ENCODE peak calls at places on chromosome 17, in four cellular contexts. P is uterus, C is sigmoid colon, W is body of pancreas. I is an unnamed sample.

GRCh38 chr17:46783031-46783593 is 35.4 kb downstream of the WNT3 start:
- DNase-seq in P (no peak), C (no peak), W (peak; percentile 35), I (no peak)

GRCh38 chr17:61657338-61657737 is 66.3 kb upstream of the NACA2 start:
- DNase-seq in C (no peak), W (no peak), P (no peak), I (no peak)

GRCh38 chr17:42287305-42288077 is 807 bp upstream of the STAT5A start:
- DNase-seq in P (peak; percentile 53), W (peak; percentile 20), C (peak; percentile 86), I (no peak)

GRCh38 chr17:11855306-11855705 is 142.0 kb downstream of the ZNF18 start:
- DNase-seq in P (no peak), C (no peak), W (no peak), I (no peak)

GRCh38 chr17:51118330-51119195 is 2.1 kb downstream of the SPAG9 start:
- DNase-seq in P (peak; percentile 33), C (peak; percentile 75), W (peak; percentile 95), I (no peak)

GRCh38 chr17:48057626-48058025 is 9.5 kb downstream of the NFE2L1 start:
- DNase-seq in P (no peak), W (no peak), C (no peak), I (no peak)

GRCh38 chr17:39080416-39081179 is 70.8 kb downstream of the PLXDC1 start:
- DNase-seq in C (peak; percentile 76), W (peak; percentile 40), P (peak; percentile 39), I (no peak)

GRCh38 chr17:55275894-55276804 is 11.4 kb downstream of the HLF start:
- DNase-seq in P (peak; percentile 41), W (no peak), C (peak; percentile 75), I (peak; percentile 75)

GRCh38 chr17:40938981-40939380 is 1.5 kb upstream of the KRT23 start:
- DNase-seq in C (no peak), W (no peak), P (peak; percentile 36), I (no peak)

GRCh38 chr17:18319604-18320256 is 4.6 kb downstream of the SMCR8 start:
- DNase-seq in W (peak; percentile 38), C (peak; percentile 61), P (no peak), I (no peak)

GRCh38 chr17:47789611-47790520 is 31.7 kb downstream of the OSBPL7 start:
- DNase-seq in C (no peak), W (peak; percentile 61), P (no peak), I (no peak)

GRCh38 chr17:44348234-44348987 is 3.3 kb downstream of the GRN start:
- DNase-seq in W (peak; percentile 63), C (no peak), P (no peak), I (peak; percentile 65)

GRCh38 chr17:39742856-39743436 is 5.2 kb downstream of the GRB7 start:
- DNase-seq in W (no peak), P (no peak), C (no peak), I (no peak)

GRCh38 chr17:62616993-62617893 is 10.2 kb upstream of the MRC2 start:
- DNase-seq in W (no peak), C (no peak), P (no peak), I (no peak)

GRCh38 chr17:18025596-18026407 is 13.2 kb downstream of the ATPAF2 start:
- DNase-seq in P (no peak), C (peak; percentile 18), W (no peak), I (peak; percentile 89)

GRCh38 chr17:38325221-38325851 is 18.4 kb downstream of the GPR179 start:
- DNase-seq in C (no peak), W (no peak), P (no peak), I (no peak)

GRCh38 chr17:79325707-79326106 is 251.1 kb downstream of the ENGASE start:
- DNase-seq in C (no peak), P (no peak), W (no peak), I (no peak)

GRCh38 chr17:74738051-74738996 is 1.3 kb downstream of the RAB37 start:
- DNase-seq in W (peak; percentile 32), P (no peak), C (no peak), I (no peak)

GRCh38 chr17:73363788-73364522 is 52.2 kb upstream of the CDC42EP4 start:
- DNase-seq in W (peak; percentile 68), C (no peak), P (no peak), I (no peak)

GRCh38 chr17:81082177-81083073 is 47.5 kb downstream of the BAIAP2 start:
- DNase-seq in P (no peak), W (peak; percentile 37), C (no peak), I (no peak)

GRCh38 chr17:62140836-62141235 is 75.8 kb upstream of the MED13 start:
- DNase-seq in P (no peak), C (no peak), W (peak; percentile 90), I (no peak)

GRCh38 chr17:34980681-34981537 is 597 bp downstream of the LIG3 start:
- DNase-seq in C (peak; percentile 91), P (peak; percentile 70), W (peak; percentile 83), I (peak; percentile 67)
- TF ChIP-seq POLR2A in C (no peak), P (no peak), W (peak; percentile 67), I (peak; percentile 56)

DNA sequence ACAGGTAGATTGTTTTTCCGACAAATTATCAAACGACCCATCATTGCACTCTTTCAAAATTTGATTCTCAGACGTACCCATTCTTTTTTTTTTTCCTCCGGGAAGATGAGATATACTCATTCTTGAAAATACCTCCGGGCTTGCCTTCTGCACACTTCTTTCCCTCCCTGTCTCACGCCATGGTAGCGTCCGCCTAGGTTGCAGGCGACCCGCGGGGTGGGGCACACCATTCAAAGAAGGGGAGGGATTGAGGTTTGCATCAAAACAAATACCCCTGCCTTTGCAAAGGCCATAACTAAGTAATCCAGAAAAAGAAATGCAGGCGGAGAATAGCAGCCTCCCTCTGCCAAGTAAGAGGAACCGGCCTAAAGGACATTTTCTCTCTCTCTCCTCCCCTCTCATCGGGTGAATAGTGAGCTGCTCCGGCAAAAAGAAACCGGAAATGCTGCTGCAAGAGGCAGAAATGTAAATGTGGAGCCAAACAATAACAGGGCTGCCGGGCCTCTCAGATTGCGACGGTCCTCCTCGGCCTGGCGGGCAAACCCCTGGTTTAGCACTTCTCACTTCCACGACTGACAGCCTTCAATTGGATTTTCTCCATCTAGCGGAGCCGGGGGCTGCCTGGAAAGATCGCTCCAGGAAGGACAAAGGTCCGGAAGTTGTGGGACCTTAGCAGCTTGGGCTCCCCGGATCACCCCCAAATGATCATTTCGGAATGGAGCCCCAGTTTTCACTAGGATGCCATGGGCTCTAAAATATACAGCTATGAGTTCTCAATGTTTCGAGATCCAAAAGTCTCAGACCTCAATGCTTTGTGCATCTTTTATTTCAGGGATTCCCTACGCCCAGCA is 844 bp downstream of the TP53 start:
- DNase-seq in C (peak; percentile 88), W (peak; percentile 76), P (peak; percentile 77), I (no peak)
- TF ChIP-seq POLR2A in C (peak; percentile 93), W (peak; percentile 92), P (peak; percentile 45), I (peak; percentile 58)

GRCh38 chr17:2059125-2059836 is 4.4 kb downstream of the HIC1 start:
- DNase-seq in W (no peak), C (peak; percentile 73), P (no peak), I (no peak)

GRCh38 chr17:2058521-2059124 is 3.7 kb downstream of the HIC1 start:
- DNase-seq in C (peak; percentile 92), P (peak; percentile 75), W (peak; percentile 78), I (peak; percentile 68)

GRCh38 chr17:2057130-2057713 is 2.3 kb downstream of the HIC1 start:
- DNase-seq in W (no peak), P (no peak), C (no peak), I (no peak)

GRCh38 chr17:2056221-2057129 is 1.6 kb downstream of the HIC1 start:
- DNase-seq in C (peak; percentile 75), P (peak; percentile 50), W (no peak), I (no peak)

GRCh38 chr17:2057714-2058520 is 3.0 kb downstream of the HIC1 start:
- DNase-seq in P (no peak), C (peak; percentile 72), W (no peak), I (no peak)
- TF ChIP-seq POLR2A in P (no peak), C (no peak), W (no peak), I (no peak)

GRCh38 chr17:82716383-82717181 is at the start of gene FN3KRP:
- DNase-seq in W (peak; percentile 98), P (peak; percentile 96), C (peak; percentile 98), I (peak; percentile 96)
- TF ChIP-seq POLR2A in W (peak; percentile 56), P (no peak), C (peak; percentile 59), I (peak; percentile 90)

GRCh38 chr17:76182016-76182764 is 41.1 kb upstream of the FOXJ1 start:
- DNase-seq in W (peak; percentile 91), C (peak; percentile 93), P (peak; percentile 84), I (peak; percentile 90)
- TF ChIP-seq POLR2A in W (no peak), C (no peak), P (no peak), I (no peak)

GRCh38 chr17:1648582-1649115 is 1.0 kb downstream of the RILP start:
- DNase-seq in W (peak; percentile 95), P (peak; percentile 93), C (peak; percentile 97), I (peak; percentile 89)

GRCh38 chr17:1649844-1650409 is at the start of gene RILP:
- DNase-seq in C (peak; percentile 91), P (peak; percentile 78), W (peak; percentile 95), I (peak; percentile 86)

GRCh38 chr17:1650731-1651558 is 1.3 kb upstream of the RILP start:
- DNase-seq in C (no peak), P (no peak), W (no peak), I (no peak)

GRCh38 chr17:1647802-1648581 is 1.7 kb downstream of the RILP start:
- DNase-seq in P (no peak), W (peak; percentile 55), C (peak; percentile 85), I (no peak)

GRCh38 chr17:1649116-1649843 is 386 bp downstream of the RILP start:
- DNase-seq in C (peak; percentile 96), W (peak; percentile 88), P (peak; percentile 89), I (peak; percentile 91)
- TF ChIP-seq POLR2A in C (peak; percentile 45), W (peak; percentile 77), P (peak; percentile 48), I (peak; percentile 80)

GRCh38 chr17:3029213-3029913 is 34.0 kb downstream of the OR1D5 start:
- DNase-seq in C (no peak), W (no peak), P (no peak), I (no peak)

GRCh38 chr17:3030096-3030495 is 33.3 kb downstream of the OR1D5 start:
- DNase-seq in P (no peak), W (no peak), C (no peak), I (peak; percentile 57)

GRCh38 chr17:3026856-3027751 is 36.3 kb downstream of the OR1D5 start:
- DNase-seq in C (no peak), P (no peak), W (no peak), I (no peak)

GRCh38 chr17:3026125-3026855 is 37.1 kb downstream of the OR1D5 start:
- DNase-seq in W (no peak), C (no peak), P (no peak), I (no peak)

GRCh38 chr17:3027786-3028532 is 35.4 kb downstream of the OR1D5 start:
- DNase-seq in W (no peak), P (no peak), C (no peak), I (no peak)
- TF ChIP-seq POLR2A in W (no peak), P (no peak), C (no peak), I (no peak)

I was measured in H54.